ENCODE peak calls at places on chromosome 11, in four cellular contexts. M is SK-N-SH, A is GM12878, R is H1. E is an unnamed sample.

GRCh38 chr11:102420547-102420946 is 32.0 kb downstream of the TMEM123 start:
- DNase-seq in M (no peak), A (peak), R (no peak), E (no peak)

GRCh38 chr11:118109231-118109630 is 22.5 kb upstream of the SMIM35 start:
- DNase-seq in M (no peak), A (no peak), R (no peak), E (no peak)

GRCh38 chr11:9276571-9276970 is 11.4 kb upstream of the DENND5A start:
- DNase-seq in M (no peak), A (no peak), R (no peak), E (peak)

GRCh38 chr11:61732705-61733104 is 19.7 kb upstream of the MYRF start:
- DNase-seq in M (no peak), A (no peak), R (no peak), E (no peak)

GRCh38 chr11:110763249-110764011 is 51.2 kb upstream of the ARHGAP20 start:
- DNase-seq in M (no peak), A (no peak), R (no peak), E (no peak)

GRCh38 chr11:35357893-35358292 is 61.5 kb downstream of the SLC1A2 start:
- DNase-seq in M (no peak), A (no peak), R (no peak), E (no peak)

GRCh38 chr11:105968021-105968697 is 53.9 kb downstream of the MSANTD4 start:
- DNase-seq in M (no peak), A (no peak), R (no peak), E (no peak)

GRCh38 chr11:130802567-130802966 is 113.7 kb downstream of the SNX19 start:
- DNase-seq in M (no peak), A (no peak), R (no peak), E (no peak)

GRCh38 chr11:70124321-70125061 is 46.4 kb downstream of the ANO1 start:
- DNase-seq in M (no peak), A (no peak), R (no peak), E (no peak)

GRCh38 chr11:9600651-9601040 is 27.2 kb downstream of the WEE1 start:
- DNase-seq in M (no peak), A (peak), R (peak), E (no peak)

GRCh38 chr11:27296406-27296994 is 66.5 kb downstream of the CCDC34 start:
- DNase-seq in M (peak), A (no peak), R (no peak), E (peak)

GRCh38 chr11:30879322-30880020 is 293.3 kb upstream of the MPPED2 start:
- DNase-seq in M (peak), A (no peak), R (no peak), E (no peak)

GRCh38 chr11:111922803-111923202 is 4.1 kb downstream of the C11orf52 start:
- DNase-seq in M (no peak), A (no peak), R (no peak), E (no peak)

GRCh38 chr11:86245369-86246292 is 1.1 kb downstream of the EED start:
- DNase-seq in M (peak), A (no peak), R (no peak), E (peak)

GRCh38 chr11:36724742-36725387 is 126.8 kb upstream of the RAG2 start:
- DNase-seq in M (no peak), A (peak), R (no peak), E (no peak)

GRCh38 chr11:76701701-76702100 is 31.2 kb upstream of the LRRC32 start:
- DNase-seq in M (no peak), A (no peak), R (no peak), E (no peak)

GRCh38 chr11:118180300-118180703 is 3.9 kb upstream of the SCN2B start:
- DNase-seq in M (peak), A (no peak), R (peak), E (no peak)

GRCh38 chr11:130431337-130431773 is 2.9 kb upstream of the ADAMTS8 start:
- DNase-seq in M (peak), A (no peak), R (peak), E (peak)

GRCh38 chr11:13384837-13385417 is 78.1 kb downstream of the BTBD10 start:
- DNase-seq in M (peak), A (peak), R (peak), E (peak)

GRCh38 chr11:38503876-38504275 is 1905.8 kb upstream of the RAG2 start:
- DNase-seq in M (no peak), A (no peak), R (no peak), E (no peak)

GRCh38 chr11:57464343-57465181 is 4.2 kb downstream of the RTN4RL2 start:
- DNase-seq in M (peak), A (no peak), R (no peak), E (no peak)

GRCh38 chr11:131889760-131890620 is 519.6 kb downstream of the NTM start:
- DNase-seq in M (no peak), A (no peak), R (no peak), E (no peak)

GRCh38 chr11:86278226-86278625 is 23.8 kb upstream of the HIKESHI start:
- DNase-seq in M (no peak), A (no peak), R (no peak), E (peak)

GRCh38 chr11:74449369-74449931 is 17.9 kb downstream of the KCNE3 start:
- DNase-seq in M (peak), A (peak), R (no peak), E (peak)

GRCh38 chr11:131370090-131370751 is at the start of gene NTM:
- DNase-seq in M (peak), A (no peak), R (no peak), E (peak)

GRCh38 chr11:113593698-113594308 is 112.3 kb downstream of the TMPRSS5 start:
- DNase-seq in M (no peak), A (peak), R (no peak), E (no peak)

GRCh38 chr11:88552377-88553029 is 215.0 kb upstream of the CTSC start:
- DNase-seq in M (peak), A (peak), R (peak), E (peak)

DNA sequence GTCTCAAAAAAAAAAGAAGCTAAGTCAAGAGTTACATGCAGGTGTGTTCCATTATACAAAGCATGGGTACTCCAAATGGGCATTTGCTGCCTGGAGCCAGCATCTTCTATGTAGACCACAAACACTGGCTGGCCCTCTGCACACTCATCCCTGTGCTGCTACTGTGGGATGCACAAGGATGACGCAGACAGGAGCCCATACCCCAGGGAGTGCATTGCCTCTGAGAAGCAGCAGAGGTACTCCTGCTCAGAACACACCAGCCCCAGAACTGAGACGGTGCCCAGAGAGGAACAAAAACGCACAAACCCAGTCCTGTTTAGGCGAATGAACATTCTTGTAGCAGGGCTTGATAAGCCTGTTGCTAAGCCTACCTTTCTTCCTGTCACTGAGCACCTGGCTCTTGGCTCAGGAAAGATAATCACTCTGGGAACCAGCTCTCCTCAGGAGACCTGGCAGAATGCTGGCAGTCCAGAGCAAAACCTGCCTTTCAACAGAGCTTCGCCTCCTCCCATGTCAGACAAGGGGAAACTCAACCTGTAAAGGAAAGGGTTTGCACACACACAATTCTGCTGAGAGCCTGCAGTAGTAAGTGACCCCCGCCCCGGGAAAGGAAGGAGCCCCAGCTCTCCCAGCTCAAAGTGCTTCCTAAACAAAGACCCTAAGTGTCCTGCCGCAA is 145.8 kb downstream of the TENM4 start:
- DNase-seq in M (no peak), A (no peak), R (no peak), E (no peak)
- TF ChIP-seq JUND in M (no peak), A (no peak), R (no peak), E (no peak)

GRCh38 chr11:726278-726915 is 20.4 kb downstream of the EPS8L2 start:
- DNase-seq in M (peak), A (no peak), R (peak), E (no peak)
- TF ChIP-seq JUND in M (no peak), A (no peak), R (no peak), E (no peak)

GRCh38 chr11:63614136-63614664 is at the start of gene PLAAT3:
- DNase-seq in M (peak), A (no peak), R (peak), E (peak)

GRCh38 chr11:63612181-63612580 is 2.1 kb downstream of the PLAAT3 start:
- DNase-seq in M (no peak), A (no peak), R (no peak), E (no peak)

GRCh38 chr11:63611395-63611747 is 2.9 kb downstream of the PLAAT3 start:
- DNase-seq in M (no peak), A (no peak), R (no peak), E (no peak)

GRCh38 chr11:63610604-63611394 is 3.4 kb downstream of the PLAAT3 start:
- DNase-seq in M (no peak), A (no peak), R (peak), E (no peak)

GRCh38 chr11:63613517-63614135 is 607 bp downstream of the PLAAT3 start:
- DNase-seq in M (peak), A (no peak), R (no peak), E (no peak)
- TF ChIP-seq JUND in M (no peak), A (no peak), R (no peak), E (no peak)

GRCh38 chr11:67318239-67318555 is 14.9 kb downstream of the SSH3 start:
- DNase-seq in M (no peak), A (no peak), R (no peak), E (no peak)

GRCh38 chr11:67317365-67318238 is 14.3 kb downstream of the SSH3 start:
- DNase-seq in M (peak), A (peak), R (peak), E (peak)

GRCh38 chr11:67315325-67315909 is 12.1 kb downstream of the SSH3 start:
- DNase-seq in M (no peak), A (no peak), R (no peak), E (no peak)

GRCh38 chr11:67314218-67314617 is 10.9 kb downstream of the SSH3 start:
- DNase-seq in M (no peak), A (no peak), R (no peak), E (no peak)

DNA sequence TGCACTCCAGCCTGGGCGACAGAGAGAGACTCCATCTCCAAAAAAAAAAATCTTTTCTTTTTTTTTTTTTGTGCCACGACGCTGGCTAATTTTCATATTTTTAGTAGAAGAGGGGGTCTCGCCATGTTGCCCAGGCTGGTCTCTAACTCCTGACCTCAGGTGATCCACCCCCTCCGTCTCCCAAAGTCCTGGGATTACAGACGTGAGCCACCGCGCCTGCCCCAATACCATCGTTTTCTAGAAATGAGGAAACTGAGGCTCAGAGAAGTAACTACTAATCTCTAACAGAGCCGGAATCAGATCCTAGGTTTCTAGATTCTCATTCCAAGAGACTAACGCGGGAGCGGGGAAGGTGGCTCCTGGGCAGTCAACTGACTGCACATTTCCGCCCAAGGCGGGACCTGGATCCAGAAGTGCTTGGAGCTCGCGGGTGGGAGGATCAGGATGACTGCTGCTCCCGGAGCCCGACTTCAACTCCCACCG is 13.6 kb downstream of the SSH3 start:
- DNase-seq in M (no peak), A (no peak), R (no peak), E (peak)
- TF ChIP-seq JUND in M (no peak), A (no peak), R (no peak), E (no peak)

DNA sequence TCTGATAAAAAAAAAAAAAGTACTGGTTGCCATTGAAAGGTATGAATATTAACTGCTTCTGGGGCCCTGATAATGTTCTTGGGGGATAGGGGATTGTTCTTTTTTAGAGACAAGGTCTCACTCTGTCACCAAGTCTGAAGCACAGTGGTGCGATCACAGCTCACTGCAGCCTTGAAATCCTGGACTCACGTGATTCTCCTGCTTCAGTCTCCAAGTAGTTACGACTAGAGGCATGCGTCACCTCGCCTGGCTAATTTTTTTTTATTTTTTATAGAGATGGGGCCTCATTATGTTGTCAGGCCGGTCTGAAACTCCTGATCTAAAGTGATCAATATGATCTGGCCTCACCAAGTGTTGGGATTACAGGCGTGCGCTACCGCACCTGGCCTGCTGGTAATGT is 63.5 kb downstream of the FCHSD2 start:
- DNase-seq in M (no peak), A (no peak), R (no peak), E (no peak)
- TF ChIP-seq JUND in M (no peak), A (no peak), R (no peak), E (no peak)

DNA sequence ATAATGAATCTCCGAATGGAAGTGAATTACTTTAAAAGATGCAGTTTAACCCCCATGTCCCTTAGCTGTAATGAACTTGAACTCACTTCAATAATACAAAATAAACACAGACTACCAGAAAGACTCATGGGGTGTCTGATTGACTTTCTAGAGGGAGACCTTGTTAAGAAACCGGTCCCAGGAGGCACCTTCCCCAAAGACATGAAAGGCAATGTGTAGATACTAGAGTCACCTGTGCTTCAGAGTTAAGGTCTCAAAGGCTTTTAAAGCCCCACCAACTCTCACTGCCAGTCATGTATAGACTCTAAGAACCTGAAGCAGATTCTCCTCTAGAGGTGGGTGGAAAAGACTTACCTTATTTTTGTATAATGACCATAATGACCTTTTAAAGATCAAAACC is at the start of gene OR8J1:
- DNase-seq in M (no peak), A (no peak), R (no peak), E (no peak)
- TF ChIP-seq JUND in M (no peak), A (no peak), R (no peak), E (no peak)

GRCh38 chr11:2091112-2091746 is 48.0 kb downstream of the IGF2 start:
- DNase-seq in M (no peak), A (no peak), R (peak), E (no peak)

GRCh38 chr11:2088746-2089535 is 50.2 kb downstream of the IGF2 start:
- DNase-seq in M (no peak), A (no peak), R (peak), E (no peak)

GRCh38 chr11:2088284-2088683 is 50.9 kb downstream of the IGF2 start:
- DNase-seq in M (no peak), A (no peak), R (no peak), E (no peak)

GRCh38 chr11:2090172-2091111 is 48.7 kb downstream of the IGF2 start:
- DNase-seq in M (no peak), A (no peak), R (peak), E (no peak)

GRCh38 chr11:2089536-2090165 is 49.5 kb downstream of the IGF2 start:
- DNase-seq in M (peak), A (no peak), R (peak), E (peak)
- TF ChIP-seq JUND in M (no peak), A (no peak), R (no peak), E (no peak)

DNA sequence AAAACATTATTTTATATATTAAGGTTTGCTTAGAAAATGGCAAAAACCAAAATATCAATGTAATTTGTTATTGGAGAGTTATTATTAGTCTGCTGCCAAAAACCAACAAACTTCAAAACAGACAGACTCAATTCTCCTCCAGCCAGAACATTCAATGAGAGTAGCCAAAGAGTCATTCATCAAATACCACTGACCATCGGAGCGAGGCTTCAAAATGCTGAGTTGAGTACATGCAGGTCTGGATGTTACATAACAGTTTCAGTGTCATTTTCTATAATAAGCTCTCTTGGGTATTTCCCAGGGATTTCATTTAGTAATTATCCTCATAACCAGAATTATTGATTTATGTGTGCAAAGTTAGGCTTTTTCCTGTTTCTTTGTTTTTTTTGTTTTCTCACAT is 42.6 kb downstream of the CHST1 start:
- DNase-seq in M (no peak), A (no peak), R (no peak), E (no peak)
- TF ChIP-seq JUND in M (no peak), A (no peak), R (no peak), E (no peak)

DNA sequence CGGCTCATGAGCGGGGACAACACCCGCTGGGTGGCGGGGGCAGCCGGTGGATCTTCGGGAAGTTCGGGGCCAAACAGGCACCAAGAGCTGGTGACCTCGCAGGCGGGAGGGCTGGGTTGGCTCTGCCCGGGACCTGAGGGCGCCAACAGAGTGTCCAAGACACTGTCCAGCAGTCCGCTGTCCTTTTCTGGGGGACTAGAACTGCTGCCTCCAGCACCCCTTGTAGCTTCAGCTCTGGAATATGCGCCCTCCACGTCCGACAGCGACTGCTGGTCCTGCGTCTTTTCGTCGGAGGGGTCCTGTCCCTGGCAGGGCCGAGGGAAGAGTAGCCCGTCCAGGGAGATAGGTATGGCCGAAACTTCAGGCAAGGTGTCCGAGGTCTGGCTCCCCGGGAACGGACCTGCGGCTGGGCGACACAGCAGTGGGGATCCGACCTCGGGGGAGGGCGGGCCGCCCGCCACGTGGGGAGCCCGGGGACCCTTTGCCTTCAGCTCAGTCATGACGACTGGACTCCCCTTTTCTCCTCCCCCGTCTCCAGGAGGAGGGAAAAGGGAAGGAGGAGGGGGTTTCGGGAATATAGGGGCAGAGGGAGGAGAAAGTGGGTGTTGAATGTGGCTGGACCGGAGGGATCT is 926 bp downstream of the PGR start:
- DNase-seq in M (peak), A (no peak), R (peak), E (peak)
- TF ChIP-seq JUND in M (no peak), A (no peak), R (no peak), E (no peak)

GRCh38 chr11:69008774-69009440 is 4.1 kb downstream of the MRGPRF start:
- DNase-seq in M (peak), A (no peak), R (no peak), E (no peak)
- TF ChIP-seq JUND in M (no peak), A (no peak), R (no peak), E (no peak)

E was measured in T47D.